ENCODE peak calls at places on chromosomes 11 and 22, in five cellular contexts. One of them, this sample, is unnamed.

GRCh38 chr11:47961383-47961782 is 19.0 kb upstream of the PTPRJ start:
- DNase-seq in stomach: no peak
- DNase-seq in HCT116: peak
- DNase-seq in breast epithelium: no peak
- DNase-seq in K562: peak
- DNase-seq in this sample: no peak

GRCh38 chr22:25898707-25899365 is 156.8 kb downstream of the MYO18B start:
- DNase-seq in HCT116: peak
- DNase-seq in K562: peak
- DNase-seq in breast epithelium: no peak
- DNase-seq in stomach: no peak
- DNase-seq in this sample: peak

GRCh38 chr11:36411202-36411640 is 98.9 kb downstream of the TRAF6 start:
- DNase-seq in stomach: peak
- DNase-seq in HCT116: no peak
- DNase-seq in breast epithelium: no peak
- DNase-seq in K562: peak
- DNase-seq in this sample: no peak

GRCh38 chr11:35174666-35175065 is 35.7 kb downstream of the CD44 start:
- DNase-seq in K562: no peak
- DNase-seq in breast epithelium: no peak
- DNase-seq in stomach: no peak
- DNase-seq in HCT116: no peak
- DNase-seq in this sample: no peak

GRCh38 chr11:92306966-92307504 is 82.4 kb downstream of the FAT3 start:
- DNase-seq in HCT116: no peak
- DNase-seq in breast epithelium: no peak
- DNase-seq in K562: no peak
- DNase-seq in stomach: no peak
- DNase-seq in this sample: no peak

GRCh38 chr22:45831394-45831793 is 145.6 kb downstream of the WNT7B start:
- DNase-seq in stomach: no peak
- DNase-seq in K562: no peak
- DNase-seq in breast epithelium: no peak
- DNase-seq in HCT116: peak
- DNase-seq in this sample: no peak

GRCh38 chr11:120539681-120540369 is 28.3 kb downstream of the GRIK4 start:
- DNase-seq in K562: no peak
- DNase-seq in HCT116: peak
- DNase-seq in breast epithelium: no peak
- DNase-seq in stomach: no peak
- DNase-seq in this sample: no peak

GRCh38 chr11:17933710-17934109 is 79.1 kb downstream of the SERGEF start:
- DNase-seq in stomach: no peak
- DNase-seq in breast epithelium: no peak
- DNase-seq in K562: no peak
- DNase-seq in HCT116: no peak
- DNase-seq in this sample: no peak

GRCh38 chr11:68838572-68838964 is 3.1 kb downstream of the CPT1A start:
- DNase-seq in stomach: no peak
- DNase-seq in HCT116: no peak
- DNase-seq in breast epithelium: peak
- DNase-seq in K562: no peak
- DNase-seq in this sample: no peak

GRCh38 chr22:40654522-40655167 is 18.1 kb upstream of the MRTFA start:
- DNase-seq in stomach: peak
- DNase-seq in HCT116: no peak
- DNase-seq in breast epithelium: peak
- DNase-seq in K562: peak
- DNase-seq in this sample: no peak

GRCh38 chr22:40469181-40469580 is 98.8 kb downstream of the SGSM3 start:
- DNase-seq in HCT116: no peak
- DNase-seq in stomach: no peak
- DNase-seq in K562: peak
- DNase-seq in breast epithelium: no peak
- DNase-seq in this sample: no peak

GRCh38 chr22:38871360-38872171 is 450 bp downstream of the CBX6 start:
- DNase-seq in breast epithelium: no peak
- DNase-seq in K562: no peak
- DNase-seq in HCT116: no peak
- DNase-seq in stomach: peak
- DNase-seq in this sample: peak

GRCh38 chr11:105054723-105055492 is 9.8 kb upstream of the CARD16 start:
- DNase-seq in stomach: no peak
- DNase-seq in K562: no peak
- DNase-seq in HCT116: no peak
- DNase-seq in breast epithelium: no peak
- DNase-seq in this sample: no peak

GRCh38 chr11:67288452-67289225 is 464 bp upstream of the ANKRD13D start:
- DNase-seq in K562: peak
- DNase-seq in stomach: peak
- DNase-seq in breast epithelium: peak
- DNase-seq in HCT116: peak
- DNase-seq in this sample: peak

GRCh38 chr11:96338910-96339703 is 3.9 kb downstream of the MAML2 start:
- DNase-seq in stomach: no peak
- DNase-seq in HCT116: no peak
- DNase-seq in breast epithelium: peak
- DNase-seq in K562: peak
- DNase-seq in this sample: no peak

GRCh38 chr11:86790073-86790727 is 10.1 kb upstream of the PRSS23 start:
- DNase-seq in HCT116: no peak
- DNase-seq in breast epithelium: no peak
- DNase-seq in K562: no peak
- DNase-seq in stomach: no peak
- DNase-seq in this sample: no peak

DNA sequence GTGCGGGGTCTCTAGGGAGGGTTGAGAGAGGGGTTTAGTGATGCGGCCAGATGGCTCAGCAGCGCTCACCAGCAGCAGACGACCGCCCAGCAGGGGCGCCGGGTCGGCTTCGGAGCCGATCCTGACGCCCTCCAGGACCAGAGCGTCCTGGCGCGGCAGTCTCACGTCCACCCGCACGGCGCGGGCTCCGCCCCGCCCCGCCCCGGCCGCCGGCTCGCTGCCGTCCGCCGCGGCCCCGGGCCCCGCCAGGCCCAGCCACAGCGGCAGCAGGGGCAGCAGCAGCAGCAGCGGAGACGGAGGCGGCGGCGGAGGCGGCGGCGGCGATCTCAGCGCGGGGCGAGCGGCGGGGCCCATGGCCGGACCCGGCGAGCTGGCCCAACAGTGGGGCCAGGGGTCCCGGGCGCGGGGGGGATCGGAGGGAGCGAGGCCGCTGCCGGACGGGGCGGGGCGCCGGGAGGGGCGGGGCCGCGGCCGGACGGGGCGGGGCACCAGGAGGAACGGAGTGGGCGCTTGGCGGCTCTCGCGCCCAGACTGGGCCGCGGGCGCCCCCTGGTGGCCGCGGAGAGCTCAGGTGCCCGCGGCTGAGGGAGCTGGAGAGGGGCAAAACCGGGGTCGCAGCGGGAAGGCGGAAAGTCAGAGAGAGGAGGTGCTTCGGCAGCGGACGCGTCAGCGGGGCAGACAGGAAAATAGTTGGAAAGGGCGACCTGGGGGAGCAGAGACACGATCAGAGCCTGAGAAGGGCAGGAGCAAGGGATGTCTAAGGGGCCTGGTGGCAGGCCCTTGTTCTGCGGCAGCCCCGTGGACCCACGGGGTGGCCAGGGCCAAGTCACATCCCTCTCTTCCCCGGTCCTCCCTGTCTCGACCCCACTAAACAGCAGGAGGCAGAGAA is at the start of gene RNF215:
- DNase-seq in stomach: peak
- DNase-seq in K562: peak
- DNase-seq in breast epithelium: peak
- DNase-seq in HCT116: peak
- DNase-seq in this sample: peak
- TF ChIP-seq POLR2AphosphoS5 in stomach: peak
- TF ChIP-seq POLR2AphosphoS5 in K562: no peak
- TF ChIP-seq POLR2AphosphoS5 in breast epithelium: peak
- TF ChIP-seq POLR2AphosphoS5 in HCT116: no peak
- TF ChIP-seq POLR2AphosphoS5 in this sample: no peak

GRCh38 chr22:20777420-20778177 is 3.7 kb downstream of the SERPIND1 start:
- DNase-seq in stomach: no peak
- DNase-seq in HCT116: peak
- DNase-seq in K562: peak
- DNase-seq in breast epithelium: no peak
- DNase-seq in this sample: no peak

GRCh38 chr22:20775342-20775895 is 1.5 kb downstream of the SERPIND1 start:
- DNase-seq in HCT116: no peak
- DNase-seq in K562: no peak
- DNase-seq in stomach: no peak
- DNase-seq in breast epithelium: no peak
- DNase-seq in this sample: no peak

GRCh38 chr22:20774882-20775281 is 969 bp downstream of the SERPIND1 start:
- DNase-seq in K562: no peak
- DNase-seq in breast epithelium: no peak
- DNase-seq in HCT116: no peak
- DNase-seq in stomach: no peak
- DNase-seq in this sample: no peak

GRCh38 chr22:20779014-20779812 is 5.3 kb downstream of the SERPIND1 start:
- DNase-seq in HCT116: no peak
- DNase-seq in K562: no peak
- DNase-seq in stomach: no peak
- DNase-seq in breast epithelium: no peak
- DNase-seq in this sample: no peak

DNA sequence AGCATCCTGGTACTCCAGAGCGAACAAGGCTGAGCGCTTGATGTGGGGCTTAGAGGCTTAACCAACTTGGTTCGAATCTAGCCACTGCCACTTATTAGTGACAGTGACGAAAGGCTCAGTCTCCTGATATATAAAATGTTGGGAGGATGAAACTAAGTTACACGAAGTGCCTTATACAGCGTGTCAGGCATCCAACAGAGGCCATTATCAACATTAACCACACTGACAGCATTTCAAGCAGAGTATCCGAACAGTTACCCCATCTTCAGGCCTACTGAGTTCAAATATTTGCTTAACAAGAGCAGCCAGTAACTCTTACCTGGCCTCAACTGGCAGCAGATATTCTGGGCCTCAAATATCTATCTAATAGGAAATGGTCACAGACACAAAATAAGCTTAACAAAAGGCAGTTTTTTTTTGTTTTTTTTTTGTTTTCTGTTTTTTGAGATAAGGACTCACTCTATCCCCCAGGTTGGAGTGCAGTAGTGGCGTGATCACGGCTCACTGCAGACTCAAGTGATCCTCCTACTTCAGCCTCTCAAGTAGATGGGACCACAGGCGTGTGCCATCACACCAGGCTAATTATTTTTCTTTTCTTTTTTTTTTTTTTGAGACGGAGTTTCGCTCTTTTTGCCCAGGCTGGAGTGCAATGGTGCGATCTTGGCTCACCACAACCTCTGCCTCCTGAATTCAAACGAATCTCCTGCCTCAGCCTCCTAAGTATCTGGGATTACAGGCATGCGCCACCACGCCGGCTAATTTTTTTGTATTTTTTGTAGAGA is 2.9 kb downstream of the SERPIND1 start:
- DNase-seq in HCT116: no peak
- DNase-seq in stomach: no peak
- DNase-seq in K562: no peak
- DNase-seq in breast epithelium: no peak
- DNase-seq in this sample: no peak
- TF ChIP-seq POLR2AphosphoS5 in HCT116: no peak
- TF ChIP-seq POLR2AphosphoS5 in stomach: no peak
- TF ChIP-seq POLR2AphosphoS5 in K562: no peak
- TF ChIP-seq POLR2AphosphoS5 in breast epithelium: no peak
- TF ChIP-seq POLR2AphosphoS5 in this sample: no peak

DNA sequence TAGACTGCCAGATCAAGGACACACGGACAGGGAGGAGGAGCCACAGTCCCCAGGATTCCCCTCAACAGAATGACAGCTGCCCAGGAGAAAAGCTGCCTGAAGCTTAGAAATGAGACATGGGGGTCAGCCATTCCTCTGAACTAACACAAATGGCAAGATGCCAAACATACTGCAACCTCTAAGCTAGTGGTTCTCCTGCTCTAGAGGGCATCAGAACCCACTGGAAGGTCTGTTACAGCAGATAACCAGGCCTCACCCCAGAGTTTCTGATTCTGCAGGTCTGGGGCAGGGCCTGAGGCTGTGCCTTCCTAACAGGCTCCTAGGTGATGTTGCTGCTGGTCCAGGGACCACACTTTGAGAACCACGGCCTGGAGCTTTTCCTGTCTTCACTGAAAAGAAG is 28.6 kb upstream of the BID start:
- DNase-seq in stomach: no peak
- DNase-seq in K562: peak
- DNase-seq in HCT116: no peak
- DNase-seq in breast epithelium: no peak
- DNase-seq in this sample: no peak
- TF ChIP-seq POLR2AphosphoS5 in stomach: no peak
- TF ChIP-seq POLR2AphosphoS5 in K562: no peak
- TF ChIP-seq POLR2AphosphoS5 in HCT116: no peak
- TF ChIP-seq POLR2AphosphoS5 in breast epithelium: no peak
- TF ChIP-seq POLR2AphosphoS5 in this sample: no peak

GRCh38 chr11:13137778-13138400 is 128.8 kb downstream of the RASSF10 start:
- DNase-seq in stomach: no peak
- DNase-seq in breast epithelium: no peak
- DNase-seq in K562: no peak
- DNase-seq in HCT116: no peak
- DNase-seq in this sample: no peak

GRCh38 chr11:13143486-13144297 is 133.9 kb upstream of the BMAL1 start:
- DNase-seq in breast epithelium: no peak
- DNase-seq in HCT116: no peak
- DNase-seq in stomach: peak
- DNase-seq in K562: no peak
- DNase-seq in this sample: no peak

GRCh38 chr11:13141731-13142724 is 132.9 kb downstream of the RASSF10 start:
- DNase-seq in HCT116: no peak
- DNase-seq in K562: no peak
- DNase-seq in stomach: no peak
- DNase-seq in breast epithelium: no peak
- DNase-seq in this sample: no peak

GRCh38 chr11:13140873-13141655 is 131.9 kb downstream of the RASSF10 start:
- DNase-seq in stomach: no peak
- DNase-seq in K562: no peak
- DNase-seq in breast epithelium: peak
- DNase-seq in HCT116: no peak
- DNase-seq in this sample: no peak

GRCh38 chr11:13140028-13140870 is 131.1 kb downstream of the RASSF10 start:
- DNase-seq in HCT116: no peak
- DNase-seq in breast epithelium: no peak
- DNase-seq in K562: no peak
- DNase-seq in stomach: peak
- DNase-seq in this sample: no peak
- TF ChIP-seq POLR2AphosphoS5 in HCT116: no peak
- TF ChIP-seq POLR2AphosphoS5 in breast epithelium: no peak
- TF ChIP-seq POLR2AphosphoS5 in K562: no peak
- TF ChIP-seq POLR2AphosphoS5 in stomach: peak
- TF ChIP-seq POLR2AphosphoS5 in this sample: no peak

GRCh38 chr22:49334589-49334873 is 493.1 kb downstream of the BRD1 start:
- DNase-seq in HCT116: no peak
- DNase-seq in K562: peak
- DNase-seq in breast epithelium: no peak
- DNase-seq in stomach: no peak
- DNase-seq in this sample: peak
- TF ChIP-seq POLR2AphosphoS5 in HCT116: no peak
- TF ChIP-seq POLR2AphosphoS5 in K562: no peak
- TF ChIP-seq POLR2AphosphoS5 in breast epithelium: no peak
- TF ChIP-seq POLR2AphosphoS5 in stomach: no peak
- TF ChIP-seq POLR2AphosphoS5 in this sample: no peak

This sample was measured in H1.